ENCODE peak calls at places on chromosome 2, in seven cellular contexts. S, T, O, B, J, I and Z are unnamed samples.

GRCh38 chr2:37232131-37232933 is 874 bp downstream of the NDUFAF7 start:
- DNase-seq in S (no peak), T (peak), O (no peak), B (peak), J (peak), I (peak), Z (no peak)

GRCh38 chr2:180208841-180209240 is 201.7 kb upstream of the CWC22 start:
- DNase-seq in S (no peak), T (no peak), O (no peak), B (no peak), J (no peak), I (no peak), Z (no peak)

GRCh38 chr2:170170281-170171035 is 7.5 kb upstream of the MYO3B start:
- DNase-seq in S (no peak), T (no peak), O (no peak), B (no peak), J (no peak), I (no peak), Z (no peak)

GRCh38 chr2:23756593-23757292 is 170.2 kb downstream of the ATAD2B start:
- DNase-seq in S (no peak), T (no peak), O (no peak), B (no peak), J (no peak), I (no peak), Z (no peak)

GRCh38 chr2:111138834-111139233 is 18.1 kb downstream of the BCL2L11 start:
- DNase-seq in S (no peak), T (no peak), O (no peak), B (no peak), J (no peak), I (no peak), Z (no peak)

GRCh38 chr2:205717999-205718398 is 35.7 kb downstream of the NRP2 start:
- DNase-seq in S (no peak), T (no peak), O (no peak), B (no peak), J (no peak), I (no peak), Z (no peak)

GRCh38 chr2:120847700-120848321 is 112.1 kb downstream of the GLI2 start:
- DNase-seq in S (no peak), T (no peak), O (no peak), B (peak), J (peak), I (no peak), Z (no peak)

GRCh38 chr2:239204876-239205468 is 195.8 kb downstream of the HDAC4 start:
- DNase-seq in S (no peak), T (no peak), O (no peak), B (peak), J (peak), I (peak), Z (no peak)

GRCh38 chr2:148901142-148901541 is 26.1 kb downstream of the KIF5C start:
- DNase-seq in S (no peak), T (no peak), O (no peak), B (no peak), J (no peak), I (no peak), Z (no peak)

GRCh38 chr2:135791418-135792190 is 45.4 kb downstream of the LCT start:
- DNase-seq in S (no peak), T (no peak), O (no peak), B (no peak), J (no peak), I (no peak), Z (no peak)

GRCh38 chr2:43319541-43319940 is 93.1 kb upstream of the ZFP36L2 start:
- DNase-seq in S (no peak), T (no peak), O (no peak), B (no peak), J (no peak), I (no peak), Z (no peak)

GRCh38 chr2:85802337-85803103 is 48.7 kb downstream of the ATOH8 start:
- DNase-seq in S (no peak), T (no peak), O (no peak), B (no peak), J (no peak), I (no peak), Z (no peak)

GRCh38 chr2:38077431-38077769 is 1.4 kb upstream of the CYP1B1 start:
- DNase-seq in S (no peak), T (no peak), O (no peak), B (no peak), J (no peak), I (no peak), Z (no peak)

GRCh38 chr2:60553992-60554648 is 666 bp upstream of the BCL11A start:
- DNase-seq in S (peak), T (peak), O (peak), B (no peak), J (peak), I (no peak), Z (no peak)

GRCh38 chr2:47558116-47559078 is 155.4 kb downstream of the MSH2 start:
- DNase-seq in S (no peak), T (no peak), O (peak), B (no peak), J (no peak), I (no peak), Z (no peak)

GRCh38 chr2:240946046-240946445 is 39.9 kb downstream of the CROCC2 start:
- DNase-seq in S (no peak), T (no peak), O (peak), B (no peak), J (no peak), I (peak), Z (no peak)

GRCh38 chr2:114421781-114422180 is 20.7 kb upstream of the DPP10 start:
- DNase-seq in S (no peak), T (no peak), O (no peak), B (no peak), J (no peak), I (no peak), Z (no peak)

GRCh38 chr2:184004289-184004944 is 593.9 kb upstream of the ZNF804A start:
- DNase-seq in S (no peak), T (no peak), O (no peak), B (no peak), J (no peak), I (no peak), Z (no peak)

GRCh38 chr2:239593965-239594771 is 193.3 kb upstream of the HDAC4 start:
- DNase-seq in S (no peak), T (no peak), O (no peak), B (peak), J (peak), I (no peak), Z (no peak)

GRCh38 chr2:105397025-105397722 is 1.7 kb downstream of the FHL2 start:
- DNase-seq in S (no peak), T (peak), O (peak), B (no peak), J (no peak), I (no peak), Z (no peak)

GRCh38 chr2:1594281-1595171 is 149.8 kb downstream of the PXDN start:
- DNase-seq in S (no peak), T (no peak), O (no peak), B (peak), J (peak), I (no peak), Z (no peak)

GRCh38 chr2:232641153-232641845 is 7.9 kb downstream of the EFHD1 start:
- DNase-seq in S (peak), T (no peak), O (no peak), B (no peak), J (no peak), I (no peak), Z (no peak)

GRCh38 chr2:104849618-104850097 is 4.3 kb upstream of the POU3F3 start:
- DNase-seq in S (peak), T (peak), O (peak), B (no peak), J (peak), I (peak), Z (no peak)

GRCh38 chr2:69789129-69789528 is 40.3 kb upstream of the GMCL1 start:
- DNase-seq in S (peak), T (peak), O (no peak), B (no peak), J (no peak), I (no peak), Z (no peak)

GRCh38 chr2:16090650-16091575 is 150.6 kb downstream of the MYCN start:
- DNase-seq in S (no peak), T (no peak), O (no peak), B (no peak), J (no peak), I (no peak), Z (no peak)

GRCh38 chr2:27409321-27410073 is at the start of gene PPM1G:
- DNase-seq in S (peak), T (peak), O (peak), B (peak), J (peak), I (peak), Z (peak)

GRCh38 chr2:8692783-8693768 is 11.2 kb downstream of the ID2 start:
- DNase-seq in S (no peak), T (peak), O (no peak), B (no peak), J (no peak), I (peak), Z (no peak)

GRCh38 chr2:42786561-42787345 is 5.6 kb downstream of the HAAO start:
- DNase-seq in S (no peak), T (no peak), O (no peak), B (no peak), J (no peak), I (no peak), Z (no peak)

GRCh38 chr2:31980674-31981356 is 30.0 kb downstream of the MEMO1 start:
- DNase-seq in S (no peak), T (peak), O (no peak), B (no peak), J (no peak), I (no peak), Z (no peak)

GRCh38 chr2:239132786-239133185 is 268.0 kb downstream of the HDAC4 start:
- DNase-seq in S (no peak), T (no peak), O (no peak), B (no peak), J (no peak), I (no peak), Z (no peak)

GRCh38 chr2:119689218-119689617 is 10.2 kb downstream of the TMEM177 start:
- DNase-seq in S (no peak), T (no peak), O (no peak), B (no peak), J (no peak), I (no peak), Z (no peak)

GRCh38 chr2:100291152-100291970 is 30.9 kb downstream of the LONRF2 start:
- DNase-seq in S (no peak), T (peak), O (peak), B (no peak), J (peak), I (peak), Z (peak)

GRCh38 chr2:11495844-11496271 is 29.9 kb upstream of the E2F6 start:
- DNase-seq in S (no peak), T (no peak), O (peak), B (no peak), J (no peak), I (no peak), Z (no peak)

GRCh38 chr2:127479219-127479825 is 47.0 kb downstream of the IWS1 start:
- DNase-seq in S (peak), T (peak), O (no peak), B (no peak), J (no peak), I (no peak), Z (no peak)

GRCh38 chr2:224934542-224935188 is 107.6 kb downstream of the DOCK10 start:
- DNase-seq in S (no peak), T (no peak), O (no peak), B (no peak), J (no peak), I (no peak), Z (no peak)
- TF ChIP-seq CTCF in S (no peak), T (no peak), O (no peak), B (no peak), J (no peak), I (no peak), Z (no peak)

DNA sequence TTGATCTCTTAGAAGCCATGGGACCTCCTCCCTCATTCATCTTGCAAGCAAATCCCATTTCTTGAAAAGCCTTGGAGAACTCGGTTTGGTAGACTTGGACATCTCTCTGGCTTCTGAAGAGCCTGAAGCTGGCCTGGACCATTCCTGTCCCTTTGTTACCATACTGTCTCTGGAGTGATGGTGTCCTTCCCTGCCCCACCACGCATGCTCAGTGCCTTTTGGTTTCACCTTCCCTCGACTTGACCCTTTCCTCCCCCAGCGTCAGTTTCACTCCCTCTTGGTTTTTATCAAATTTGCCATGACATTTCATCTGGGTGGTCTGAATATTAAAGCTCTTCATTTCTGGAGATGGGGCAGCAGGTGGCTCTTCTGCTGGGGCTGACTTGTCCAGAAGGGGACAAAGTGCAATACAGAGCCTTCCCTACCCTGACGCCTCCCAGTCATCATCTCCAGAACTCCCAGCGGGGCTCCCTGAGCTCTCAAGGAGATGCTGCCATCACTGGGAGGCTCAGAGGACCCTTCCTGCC is 20.0 kb downstream of the FOSL2 start:
- DNase-seq in S (no peak), T (no peak), O (no peak), B (no peak), J (no peak), I (no peak), Z (no peak)
- H3K27ac ChIP-seq in S (no peak), T (peak), O (no peak), B (no peak), J (peak), I (peak), Z (no peak)

GRCh38 chr2:229342376-229342775 is 71.3 kb upstream of the PID1 start:
- DNase-seq in S (no peak), T (peak), O (peak), B (no peak), J (peak), I (peak), Z (no peak)
- TF ChIP-seq CTCF in S (peak), T (peak), O (peak), B (peak), J (peak), I (no peak), Z (no peak)

DNA sequence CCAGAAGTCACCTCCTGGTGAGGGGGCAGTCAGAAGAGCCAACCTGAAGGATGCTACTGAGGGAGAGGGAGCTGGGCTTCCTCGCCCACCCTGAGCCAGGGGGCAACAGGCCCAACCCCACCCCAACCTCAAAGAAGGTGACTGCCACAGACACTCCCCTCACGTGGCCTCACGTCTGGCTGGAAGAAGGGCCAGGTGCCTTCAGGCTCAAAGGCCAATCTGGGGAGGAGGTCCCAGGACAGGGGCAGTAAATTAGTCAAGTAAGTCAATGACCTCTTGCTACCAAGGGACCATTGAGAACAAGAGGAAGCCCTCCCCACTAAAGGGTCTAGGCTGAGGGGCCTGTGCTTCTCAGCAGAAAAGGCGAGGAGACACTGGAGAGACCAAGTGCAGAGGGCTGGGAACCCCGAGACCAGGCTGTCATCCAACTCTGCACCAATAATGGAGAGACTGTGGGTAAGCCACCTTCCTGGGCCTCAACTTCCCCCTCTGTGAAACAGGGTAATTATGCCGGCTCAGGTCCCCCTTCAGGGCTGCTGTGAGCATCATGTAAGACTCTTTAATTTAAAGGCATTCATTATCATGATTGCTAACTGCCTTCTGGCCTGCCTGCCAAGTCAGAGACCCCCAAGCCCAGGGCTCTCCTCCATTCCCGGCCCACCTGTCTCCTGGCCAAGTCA is 20.2 kb upstream of the TNS1 start:
- DNase-seq in S (no peak), T (no peak), O (peak), B (peak), J (peak), I (no peak), Z (no peak)
- H3K27ac ChIP-seq in S (no peak), T (no peak), O (peak), B (peak), J (no peak), I (peak), Z (no peak)

GRCh38 chr2:65070856-65071255 is 14.6 kb downstream of the CEP68 start:
- DNase-seq in S (no peak), T (no peak), O (no peak), B (no peak), J (no peak), I (no peak), Z (no peak)

GRCh38 chr2:65069425-65069824 is 13.2 kb downstream of the CEP68 start:
- DNase-seq in S (no peak), T (no peak), O (no peak), B (no peak), J (no peak), I (no peak), Z (no peak)

GRCh38 chr2:65072181-65072970 is 16.2 kb downstream of the CEP68 start:
- DNase-seq in S (peak), T (no peak), O (no peak), B (no peak), J (no peak), I (no peak), Z (no peak)

GRCh38 chr2:65070172-65070830 is 14.1 kb downstream of the CEP68 start:
- DNase-seq in S (no peak), T (peak), O (no peak), B (no peak), J (no peak), I (no peak), Z (no peak)

DNA sequence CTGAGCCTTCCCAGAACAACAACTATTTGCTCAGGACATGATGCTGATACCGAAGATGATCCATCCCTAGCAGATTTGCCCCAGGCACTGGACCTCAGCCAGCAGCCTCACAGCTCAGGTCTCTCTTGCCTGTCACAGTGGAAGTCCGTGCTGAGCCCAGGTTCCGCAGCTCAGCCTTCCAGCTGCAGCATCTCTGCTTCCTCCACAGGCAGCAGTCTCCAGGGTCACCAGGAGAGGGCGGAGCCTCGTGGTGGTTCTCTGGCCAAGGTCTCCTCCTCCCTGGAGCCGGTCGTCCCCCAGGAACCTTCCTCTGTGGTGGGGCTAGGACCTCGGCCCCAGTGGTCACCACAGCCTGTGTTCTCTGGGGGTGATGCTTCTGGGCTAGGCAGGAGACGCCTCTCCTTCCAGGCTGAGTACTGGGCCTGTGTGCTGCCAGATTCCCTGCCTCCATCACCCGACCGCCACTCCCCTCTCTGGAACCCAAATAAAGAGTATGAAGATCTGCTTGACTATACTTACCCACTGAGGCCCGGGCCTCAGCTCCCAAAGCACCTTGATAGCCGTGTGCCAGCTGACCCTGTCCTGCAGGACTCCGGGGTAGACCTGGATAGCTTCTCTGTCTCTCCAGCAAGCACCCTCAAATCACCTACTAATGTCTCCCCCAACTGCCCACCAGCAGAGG is 15.4 kb downstream of the CEP68 start:
- DNase-seq in S (no peak), T (peak), O (peak), B (no peak), J (no peak), I (no peak), Z (no peak)
- TF ChIP-seq CTCF in S (no peak), T (no peak), O (peak), B (no peak), J (no peak), I (peak), Z (no peak)

GRCh38 chr2:195561205-195562032 is 95.6 kb upstream of the SLC39A10 start:
- DNase-seq in S (peak), T (peak), O (no peak), B (no peak), J (no peak), I (no peak), Z (no peak)

GRCh38 chr2:195560209-195560907 is 96.7 kb upstream of the SLC39A10 start:
- DNase-seq in S (no peak), T (peak), O (no peak), B (no peak), J (no peak), I (no peak), Z (no peak)

GRCh38 chr2:195555971-195556370 is 101.1 kb upstream of the SLC39A10 start:
- DNase-seq in S (no peak), T (no peak), O (no peak), B (no peak), J (no peak), I (no peak), Z (no peak)

GRCh38 chr2:195562624-195563566 is 94.1 kb upstream of the SLC39A10 start:
- DNase-seq in S (no peak), T (peak), O (no peak), B (no peak), J (no peak), I (no peak), Z (no peak)

GRCh38 chr2:195559431-195559914 is 97.6 kb upstream of the SLC39A10 start:
- DNase-seq in S (peak), T (no peak), O (no peak), B (no peak), J (no peak), I (no peak), Z (peak)
- H3K27ac ChIP-seq in S (peak), T (peak), O (no peak), B (no peak), J (peak), I (no peak), Z (peak)